ENCODE peak calls at places on chromosomes 6 and 20, in nine cellular contexts. One of them, this sample, is unnamed.

GRCh38 chr6:38137609-38138008 is 318.1 kb downstream of the ZFAND3 start:
- DNase-seq in LoVo: no peak
- DNase-seq in stimulated activated CD4-positive, alpha-beta T cell treated with anti-CD3 and anti-CD28 coated beads, Interleukin-4, amount 100 ng/mL, for 24 hours: no peak
- DNase-seq in GF-D8: no peak
- DNase-seq in foreskin fibroblast: no peak
- DNase-seq in mesenteric fat pad: no peak
- DNase-seq in globus pallidus: no peak
- DNase-seq in COR-L47: no peak
- DNase-seq in HTR-8/SVneo: no peak
- DNase-seq in this sample: no peak

GRCh38 chr6:133396225-133396624 is 155.1 kb downstream of the EYA4 start:
- DNase-seq in LoVo: no peak
- DNase-seq in stimulated activated CD4-positive, alpha-beta T cell treated with anti-CD3 and anti-CD28 coated beads, Interleukin-4, amount 100 ng/mL, for 24 hours: no peak
- DNase-seq in GF-D8: no peak
- DNase-seq in foreskin fibroblast: peak; percentile 16
- DNase-seq in mesenteric fat pad: no peak
- DNase-seq in globus pallidus: no peak
- DNase-seq in COR-L47: peak; percentile 39
- DNase-seq in HTR-8/SVneo: no peak
- DNase-seq in this sample: no peak

GRCh38 chr20:62511915-62512610 is 36.3 kb upstream of the GATA5 start:
- DNase-seq in LoVo: no peak
- DNase-seq in stimulated activated CD4-positive, alpha-beta T cell treated with anti-CD3 and anti-CD28 coated beads, Interleukin-4, amount 100 ng/mL, for 24 hours: no peak
- DNase-seq in GF-D8: no peak
- DNase-seq in foreskin fibroblast: no peak
- DNase-seq in mesenteric fat pad: no peak
- DNase-seq in globus pallidus: no peak
- DNase-seq in COR-L47: no peak
- DNase-seq in HTR-8/SVneo: no peak
- DNase-seq in this sample: no peak

GRCh38 chr6:20056350-20056992 is 155.8 kb downstream of the MBOAT1 start:
- DNase-seq in LoVo: peak; percentile 41
- DNase-seq in stimulated activated CD4-positive, alpha-beta T cell treated with anti-CD3 and anti-CD28 coated beads, Interleukin-4, amount 100 ng/mL, for 24 hours: no peak
- DNase-seq in GF-D8: no peak
- DNase-seq in foreskin fibroblast: peak; percentile 59
- DNase-seq in mesenteric fat pad: no peak
- DNase-seq in globus pallidus: peak; percentile 44
- DNase-seq in COR-L47: peak; percentile 73
- DNase-seq in HTR-8/SVneo: peak; percentile 51
- DNase-seq in this sample: no peak

GRCh38 chr6:170022291-170022722 is 268.6 kb downstream of the DLL1 start:
- DNase-seq in LoVo: no peak
- DNase-seq in stimulated activated CD4-positive, alpha-beta T cell treated with anti-CD3 and anti-CD28 coated beads, Interleukin-4, amount 100 ng/mL, for 24 hours: no peak
- DNase-seq in GF-D8: no peak
- DNase-seq in foreskin fibroblast: no peak
- DNase-seq in mesenteric fat pad: peak; percentile 74
- DNase-seq in globus pallidus: no peak
- DNase-seq in COR-L47: no peak
- DNase-seq in HTR-8/SVneo: no peak
- DNase-seq in this sample: no peak

GRCh38 chr6:18186033-18186432 is 30.8 kb downstream of the KDM1B start:
- DNase-seq in LoVo: no peak
- DNase-seq in stimulated activated CD4-positive, alpha-beta T cell treated with anti-CD3 and anti-CD28 coated beads, Interleukin-4, amount 100 ng/mL, for 24 hours: no peak
- DNase-seq in GF-D8: no peak
- DNase-seq in foreskin fibroblast: no peak
- DNase-seq in mesenteric fat pad: no peak
- DNase-seq in globus pallidus: no peak
- DNase-seq in COR-L47: no peak
- DNase-seq in HTR-8/SVneo: no peak
- DNase-seq in this sample: no peak

GRCh38 chr6:156017838-156018237 is 562.2 kb upstream of the NOX3 start:
- DNase-seq in LoVo: no peak
- DNase-seq in stimulated activated CD4-positive, alpha-beta T cell treated with anti-CD3 and anti-CD28 coated beads, Interleukin-4, amount 100 ng/mL, for 24 hours: no peak
- DNase-seq in GF-D8: no peak
- DNase-seq in foreskin fibroblast: no peak
- DNase-seq in mesenteric fat pad: no peak
- DNase-seq in globus pallidus: no peak
- DNase-seq in COR-L47: no peak
- DNase-seq in HTR-8/SVneo: no peak
- DNase-seq in this sample: no peak

GRCh38 chr6:46796842-46797241 is 3.7 kb downstream of the MEP1A start:
- DNase-seq in LoVo: no peak
- DNase-seq in stimulated activated CD4-positive, alpha-beta T cell treated with anti-CD3 and anti-CD28 coated beads, Interleukin-4, amount 100 ng/mL, for 24 hours: no peak
- DNase-seq in GF-D8: no peak
- DNase-seq in foreskin fibroblast: no peak
- DNase-seq in mesenteric fat pad: no peak
- DNase-seq in globus pallidus: no peak
- DNase-seq in COR-L47: no peak
- DNase-seq in HTR-8/SVneo: no peak
- DNase-seq in this sample: no peak

GRCh38 chr6:133595076-133595868 is 293.6 kb upstream of the TCF21 start:
- DNase-seq in LoVo: no peak
- DNase-seq in stimulated activated CD4-positive, alpha-beta T cell treated with anti-CD3 and anti-CD28 coated beads, Interleukin-4, amount 100 ng/mL, for 24 hours: no peak
- DNase-seq in GF-D8: no peak
- DNase-seq in foreskin fibroblast: peak; percentile 52
- DNase-seq in mesenteric fat pad: no peak
- DNase-seq in globus pallidus: no peak
- DNase-seq in COR-L47: no peak
- DNase-seq in HTR-8/SVneo: no peak
- DNase-seq in this sample: no peak

GRCh38 chr6:5936611-5937010 is 70.1 kb downstream of the NRN1 start:
- DNase-seq in LoVo: no peak
- DNase-seq in stimulated activated CD4-positive, alpha-beta T cell treated with anti-CD3 and anti-CD28 coated beads, Interleukin-4, amount 100 ng/mL, for 24 hours: no peak
- DNase-seq in GF-D8: no peak
- DNase-seq in foreskin fibroblast: no peak
- DNase-seq in mesenteric fat pad: no peak
- DNase-seq in globus pallidus: no peak
- DNase-seq in COR-L47: no peak
- DNase-seq in HTR-8/SVneo: no peak
- DNase-seq in this sample: no peak

GRCh38 chr6:41785689-41786450 is 1.6 kb upstream of the TOMM6 start:
- DNase-seq in LoVo: no peak
- DNase-seq in stimulated activated CD4-positive, alpha-beta T cell treated with anti-CD3 and anti-CD28 coated beads, Interleukin-4, amount 100 ng/mL, for 24 hours: no peak
- DNase-seq in GF-D8: no peak
- DNase-seq in foreskin fibroblast: peak; percentile 47
- DNase-seq in mesenteric fat pad: no peak
- DNase-seq in globus pallidus: peak; percentile 37
- DNase-seq in COR-L47: peak; percentile 9
- DNase-seq in HTR-8/SVneo: no peak
- DNase-seq in this sample: no peak

GRCh38 chr20:48750941-48751620 is 76.7 kb downstream of the PREX1 start:
- DNase-seq in LoVo: no peak
- DNase-seq in stimulated activated CD4-positive, alpha-beta T cell treated with anti-CD3 and anti-CD28 coated beads, Interleukin-4, amount 100 ng/mL, for 24 hours: peak; percentile 49
- DNase-seq in GF-D8: peak; percentile 68
- DNase-seq in foreskin fibroblast: no peak
- DNase-seq in mesenteric fat pad: no peak
- DNase-seq in globus pallidus: peak; percentile 84
- DNase-seq in COR-L47: peak; percentile 90
- DNase-seq in HTR-8/SVneo: no peak
- DNase-seq in this sample: no peak

GRCh38 chr6:35804996-35805736 is at the start of gene LHFPL5:
- DNase-seq in LoVo: peak; percentile 39
- DNase-seq in stimulated activated CD4-positive, alpha-beta T cell treated with anti-CD3 and anti-CD28 coated beads, Interleukin-4, amount 100 ng/mL, for 24 hours: peak; percentile 31
- DNase-seq in GF-D8: no peak
- DNase-seq in foreskin fibroblast: peak; percentile 48
- DNase-seq in mesenteric fat pad: no peak
- DNase-seq in globus pallidus: no peak
- DNase-seq in COR-L47: peak; percentile 62
- DNase-seq in HTR-8/SVneo: peak; percentile 79
- DNase-seq in this sample: peak; percentile 71

GRCh38 chr6:140062042-140063041 is 687.9 kb upstream of the CITED2 start:
- DNase-seq in LoVo: peak; percentile 12
- DNase-seq in stimulated activated CD4-positive, alpha-beta T cell treated with anti-CD3 and anti-CD28 coated beads, Interleukin-4, amount 100 ng/mL, for 24 hours: no peak
- DNase-seq in GF-D8: no peak
- DNase-seq in foreskin fibroblast: peak; percentile 93
- DNase-seq in mesenteric fat pad: no peak
- DNase-seq in globus pallidus: no peak
- DNase-seq in COR-L47: no peak
- DNase-seq in HTR-8/SVneo: peak; percentile 64
- DNase-seq in this sample: no peak

GRCh38 chr6:157585274-157586087 is 204.5 kb downstream of the ZDHHC14 start:
- DNase-seq in LoVo: no peak
- DNase-seq in stimulated activated CD4-positive, alpha-beta T cell treated with anti-CD3 and anti-CD28 coated beads, Interleukin-4, amount 100 ng/mL, for 24 hours: no peak
- DNase-seq in GF-D8: no peak
- DNase-seq in foreskin fibroblast: no peak
- DNase-seq in mesenteric fat pad: peak; percentile 79
- DNase-seq in globus pallidus: no peak
- DNase-seq in COR-L47: no peak
- DNase-seq in HTR-8/SVneo: no peak
- DNase-seq in this sample: no peak

GRCh38 chr6:53048431-53049195 is 16.6 kb upstream of the FBXO9 start:
- DNase-seq in LoVo: no peak
- DNase-seq in stimulated activated CD4-positive, alpha-beta T cell treated with anti-CD3 and anti-CD28 coated beads, Interleukin-4, amount 100 ng/mL, for 24 hours: no peak
- DNase-seq in GF-D8: peak; percentile 11
- DNase-seq in foreskin fibroblast: peak; percentile 86
- DNase-seq in mesenteric fat pad: no peak
- DNase-seq in globus pallidus: no peak
- DNase-seq in COR-L47: no peak
- DNase-seq in HTR-8/SVneo: peak; percentile 51
- DNase-seq in this sample: no peak

GRCh38 chr20:60453847-60454246 is 495.6 kb downstream of the CDH26 start:
- DNase-seq in LoVo: no peak
- DNase-seq in stimulated activated CD4-positive, alpha-beta T cell treated with anti-CD3 and anti-CD28 coated beads, Interleukin-4, amount 100 ng/mL, for 24 hours: no peak
- DNase-seq in GF-D8: no peak
- DNase-seq in foreskin fibroblast: no peak
- DNase-seq in mesenteric fat pad: no peak
- DNase-seq in globus pallidus: no peak
- DNase-seq in COR-L47: no peak
- DNase-seq in HTR-8/SVneo: peak; percentile 50
- DNase-seq in this sample: no peak

GRCh38 chr6:159746759-159747158 is 15.1 kb upstream of the ACAT2 start:
- DNase-seq in LoVo: no peak
- DNase-seq in stimulated activated CD4-positive, alpha-beta T cell treated with anti-CD3 and anti-CD28 coated beads, Interleukin-4, amount 100 ng/mL, for 24 hours: no peak
- DNase-seq in GF-D8: no peak
- DNase-seq in foreskin fibroblast: no peak
- DNase-seq in mesenteric fat pad: no peak
- DNase-seq in globus pallidus: no peak
- DNase-seq in COR-L47: no peak
- DNase-seq in HTR-8/SVneo: no peak
- DNase-seq in this sample: no peak

GRCh38 chr6:4253604-4254211 is 118.3 kb upstream of the ECI2 start:
- DNase-seq in LoVo: peak; percentile 32
- DNase-seq in stimulated activated CD4-positive, alpha-beta T cell treated with anti-CD3 and anti-CD28 coated beads, Interleukin-4, amount 100 ng/mL, for 24 hours: no peak
- DNase-seq in GF-D8: no peak
- DNase-seq in foreskin fibroblast: peak; percentile 57
- DNase-seq in mesenteric fat pad: no peak
- DNase-seq in globus pallidus: peak; percentile 11
- DNase-seq in COR-L47: peak; percentile 27
- DNase-seq in HTR-8/SVneo: peak; percentile 29
- DNase-seq in this sample: no peak

GRCh38 chr6:101527467-101527866 is 134.0 kb downstream of the GRIK2 start:
- DNase-seq in LoVo: no peak
- DNase-seq in stimulated activated CD4-positive, alpha-beta T cell treated with anti-CD3 and anti-CD28 coated beads, Interleukin-4, amount 100 ng/mL, for 24 hours: no peak
- DNase-seq in GF-D8: no peak
- DNase-seq in foreskin fibroblast: no peak
- DNase-seq in mesenteric fat pad: no peak
- DNase-seq in globus pallidus: no peak
- DNase-seq in COR-L47: no peak
- DNase-seq in HTR-8/SVneo: no peak
- DNase-seq in this sample: no peak

GRCh38 chr20:12047838-12048432 is 130.2 kb downstream of the BTBD3 start:
- DNase-seq in LoVo: no peak
- DNase-seq in stimulated activated CD4-positive, alpha-beta T cell treated with anti-CD3 and anti-CD28 coated beads, Interleukin-4, amount 100 ng/mL, for 24 hours: no peak
- DNase-seq in GF-D8: no peak
- DNase-seq in foreskin fibroblast: peak; percentile 76
- DNase-seq in mesenteric fat pad: no peak
- DNase-seq in globus pallidus: no peak
- DNase-seq in COR-L47: no peak
- DNase-seq in HTR-8/SVneo: no peak
- DNase-seq in this sample: no peak

GRCh38 chr6:158005626-158006180 is 24.0 kb downstream of the SYNJ2 start:
- DNase-seq in LoVo: no peak
- DNase-seq in stimulated activated CD4-positive, alpha-beta T cell treated with anti-CD3 and anti-CD28 coated beads, Interleukin-4, amount 100 ng/mL, for 24 hours: no peak
- DNase-seq in GF-D8: no peak
- DNase-seq in foreskin fibroblast: no peak
- DNase-seq in mesenteric fat pad: no peak
- DNase-seq in globus pallidus: no peak
- DNase-seq in COR-L47: no peak
- DNase-seq in HTR-8/SVneo: no peak
- DNase-seq in this sample: no peak

GRCh38 chr6:87645080-87645479 is 55.1 kb downstream of the ORC3 start:
- DNase-seq in LoVo: no peak
- DNase-seq in stimulated activated CD4-positive, alpha-beta T cell treated with anti-CD3 and anti-CD28 coated beads, Interleukin-4, amount 100 ng/mL, for 24 hours: no peak
- DNase-seq in GF-D8: no peak
- DNase-seq in foreskin fibroblast: no peak
- DNase-seq in mesenteric fat pad: no peak
- DNase-seq in globus pallidus: no peak
- DNase-seq in COR-L47: no peak
- DNase-seq in HTR-8/SVneo: no peak
- DNase-seq in this sample: no peak

GRCh38 chr6:156729248-156729647 is 47.9 kb upstream of the ARID1B start:
- DNase-seq in LoVo: peak; percentile 48
- DNase-seq in stimulated activated CD4-positive, alpha-beta T cell treated with anti-CD3 and anti-CD28 coated beads, Interleukin-4, amount 100 ng/mL, for 24 hours: no peak
- DNase-seq in GF-D8: no peak
- DNase-seq in foreskin fibroblast: peak; percentile 76
- DNase-seq in mesenteric fat pad: no peak
- DNase-seq in globus pallidus: no peak
- DNase-seq in COR-L47: no peak
- DNase-seq in HTR-8/SVneo: peak; percentile 17
- DNase-seq in this sample: no peak

GRCh38 chr6:429515-430121 is 38.1 kb downstream of the IRF4 start:
- DNase-seq in LoVo: no peak
- DNase-seq in stimulated activated CD4-positive, alpha-beta T cell treated with anti-CD3 and anti-CD28 coated beads, Interleukin-4, amount 100 ng/mL, for 24 hours: no peak
- DNase-seq in GF-D8: peak; percentile 11
- DNase-seq in foreskin fibroblast: no peak
- DNase-seq in mesenteric fat pad: no peak
- DNase-seq in globus pallidus: no peak
- DNase-seq in COR-L47: no peak
- DNase-seq in HTR-8/SVneo: no peak
- DNase-seq in this sample: no peak

GRCh38 chr20:11454966-11455799 is 462.5 kb upstream of the BTBD3 start:
- DNase-seq in LoVo: peak; percentile 90
- DNase-seq in stimulated activated CD4-positive, alpha-beta T cell treated with anti-CD3 and anti-CD28 coated beads, Interleukin-4, amount 100 ng/mL, for 24 hours: no peak
- DNase-seq in GF-D8: no peak
- DNase-seq in foreskin fibroblast: peak; percentile 82
- DNase-seq in mesenteric fat pad: no peak
- DNase-seq in globus pallidus: no peak
- DNase-seq in COR-L47: no peak
- DNase-seq in HTR-8/SVneo: peak; percentile 72
- DNase-seq in this sample: no peak

GRCh38 chr20:61500791-61501321 is 248.8 kb downstream of the CDH4 start:
- DNase-seq in LoVo: no peak
- DNase-seq in stimulated activated CD4-positive, alpha-beta T cell treated with anti-CD3 and anti-CD28 coated beads, Interleukin-4, amount 100 ng/mL, for 24 hours: no peak
- DNase-seq in GF-D8: no peak
- DNase-seq in foreskin fibroblast: no peak
- DNase-seq in mesenteric fat pad: no peak
- DNase-seq in globus pallidus: no peak
- DNase-seq in COR-L47: no peak
- DNase-seq in HTR-8/SVneo: peak; percentile 71
- DNase-seq in this sample: no peak

GRCh38 chr6:3751730-3752537 is 421 bp upstream of the PXDC1 start:
- DNase-seq in LoVo: peak; percentile 80
- DNase-seq in stimulated activated CD4-positive, alpha-beta T cell treated with anti-CD3 and anti-CD28 coated beads, Interleukin-4, amount 100 ng/mL, for 24 hours: peak; percentile 74
- DNase-seq in GF-D8: no peak
- DNase-seq in foreskin fibroblast: peak; percentile 97
- DNase-seq in mesenteric fat pad: peak; percentile 97
- DNase-seq in globus pallidus: peak; percentile 71
- DNase-seq in COR-L47: peak; percentile 71
- DNase-seq in HTR-8/SVneo: peak; percentile 91
- DNase-seq in this sample: peak; percentile 75

GRCh38 chr6:154721460-154721859 is 11.8 kb upstream of the SCAF8 start:
- DNase-seq in LoVo: peak; percentile 34
- DNase-seq in stimulated activated CD4-positive, alpha-beta T cell treated with anti-CD3 and anti-CD28 coated beads, Interleukin-4, amount 100 ng/mL, for 24 hours: no peak
- DNase-seq in GF-D8: no peak
- DNase-seq in foreskin fibroblast: no peak
- DNase-seq in mesenteric fat pad: no peak
- DNase-seq in globus pallidus: no peak
- DNase-seq in COR-L47: no peak
- DNase-seq in HTR-8/SVneo: peak; percentile 69
- DNase-seq in this sample: no peak

GRCh38 chr6:166563805-166564204 is 22.7 kb downstream of the RAMACL start:
- DNase-seq in LoVo: no peak
- DNase-seq in stimulated activated CD4-positive, alpha-beta T cell treated with anti-CD3 and anti-CD28 coated beads, Interleukin-4, amount 100 ng/mL, for 24 hours: no peak
- DNase-seq in GF-D8: no peak
- DNase-seq in foreskin fibroblast: no peak
- DNase-seq in mesenteric fat pad: no peak
- DNase-seq in globus pallidus: no peak
- DNase-seq in COR-L47: peak; percentile 3
- DNase-seq in HTR-8/SVneo: no peak
- DNase-seq in this sample: no peak

GRCh38 chr20:9508696-9509178 is 5.7 kb upstream of the LAMP5 start:
- DNase-seq in LoVo: no peak
- DNase-seq in stimulated activated CD4-positive, alpha-beta T cell treated with anti-CD3 and anti-CD28 coated beads, Interleukin-4, amount 100 ng/mL, for 24 hours: no peak
- DNase-seq in GF-D8: no peak
- DNase-seq in foreskin fibroblast: no peak
- DNase-seq in mesenteric fat pad: no peak
- DNase-seq in globus pallidus: no peak
- DNase-seq in COR-L47: no peak
- DNase-seq in HTR-8/SVneo: no peak
- DNase-seq in this sample: no peak

This sample was measured in stimulated activated naive CD8-positive, alpha-beta T cell treated with anti-CD3 and anti-CD28 coated beads, Interleukin-15, Interleukin-2, amounts not matched to agents 100 U/mL and 50 U/mL, for 24 hours.